ENCODE peak calls at places on chromosome 21, in nine cellular contexts. One of them, this sample, is unnamed.

GRCh38 chr21:17343055-17343454 is 169.8 kb upstream of the CXADR start:
- DNase-seq in GM23338: peak
- DNase-seq in A673: peak
- DNase-seq in DND-41: peak
- DNase-seq in pancreas: no peak
- DNase-seq in hepatocyte: peak
- DNase-seq in cardiac muscle cell: peak
- DNase-seq in thyroid gland: no peak
- DNase-seq in heart right ventricle: no peak
- DNase-seq in this sample: no peak

GRCh38 chr21:33075596-33076195 is 5.8 kb downstream of the OLIG1 start:
- DNase-seq in A673: no peak
- DNase-seq in GM23338: peak
- DNase-seq in cardiac muscle cell: no peak
- DNase-seq in hepatocyte: peak
- DNase-seq in heart right ventricle: no peak
- DNase-seq in pancreas: no peak
- DNase-seq in thyroid gland: no peak
- DNase-seq in DND-41: no peak
- DNase-seq in this sample: no peak

GRCh38 chr21:37564341-37564923 is 197.9 kb downstream of the DYRK1A start:
- DNase-seq in cardiac muscle cell: peak
- DNase-seq in heart right ventricle: peak
- DNase-seq in GM23338: peak
- DNase-seq in A673: peak
- DNase-seq in pancreas: peak
- DNase-seq in hepatocyte: peak
- DNase-seq in thyroid gland: peak
- DNase-seq in DND-41: peak
- DNase-seq in this sample: peak

GRCh38 chr21:32412998-32413504 is 545 bp downstream of the EVA1C start:
- DNase-seq in A673: peak
- DNase-seq in pancreas: peak
- DNase-seq in cardiac muscle cell: peak
- DNase-seq in hepatocyte: no peak
- DNase-seq in thyroid gland: peak
- DNase-seq in DND-41: no peak
- DNase-seq in heart right ventricle: peak
- DNase-seq in GM23338: peak
- DNase-seq in this sample: no peak

GRCh38 chr21:14120091-14120734 is 90.5 kb downstream of the LIPI start:
- DNase-seq in thyroid gland: peak
- DNase-seq in pancreas: peak
- DNase-seq in A673: peak
- DNase-seq in DND-41: no peak
- DNase-seq in heart right ventricle: peak
- DNase-seq in hepatocyte: peak
- DNase-seq in GM23338: peak
- DNase-seq in cardiac muscle cell: no peak
- DNase-seq in this sample: no peak

GRCh38 chr21:15192243-15192642 is 127.4 kb upstream of the NRIP1 start:
- DNase-seq in GM23338: no peak
- DNase-seq in pancreas: no peak
- DNase-seq in A673: peak
- DNase-seq in heart right ventricle: no peak
- DNase-seq in DND-41: no peak
- DNase-seq in cardiac muscle cell: peak
- DNase-seq in hepatocyte: peak
- DNase-seq in thyroid gland: no peak
- DNase-seq in this sample: no peak

GRCh38 chr21:25170681-25171080 is 436.6 kb downstream of the MRPL39 start:
- DNase-seq in DND-41: no peak
- DNase-seq in GM23338: no peak
- DNase-seq in A673: no peak
- DNase-seq in heart right ventricle: no peak
- DNase-seq in cardiac muscle cell: no peak
- DNase-seq in thyroid gland: no peak
- DNase-seq in pancreas: no peak
- DNase-seq in hepatocyte: no peak
- DNase-seq in this sample: no peak

GRCh38 chr21:43600642-43601397 is 58.5 kb downstream of the HSF2BP start:
- DNase-seq in cardiac muscle cell: peak
- DNase-seq in pancreas: no peak
- DNase-seq in heart right ventricle: no peak
- DNase-seq in DND-41: no peak
- DNase-seq in thyroid gland: no peak
- DNase-seq in GM23338: no peak
- DNase-seq in A673: no peak
- DNase-seq in hepatocyte: peak
- DNase-seq in this sample: no peak

GRCh38 chr21:30194701-30195299 is 21.1 kb downstream of the CLDN8 start:
- DNase-seq in DND-41: peak
- DNase-seq in hepatocyte: peak
- DNase-seq in thyroid gland: no peak
- DNase-seq in GM23338: peak
- DNase-seq in cardiac muscle cell: peak
- DNase-seq in pancreas: no peak
- DNase-seq in heart right ventricle: no peak
- DNase-seq in A673: peak
- DNase-seq in this sample: no peak

GRCh38 chr21:40531016-40531415 is 315.9 kb downstream of the DSCAM start:
- DNase-seq in hepatocyte: no peak
- DNase-seq in A673: no peak
- DNase-seq in cardiac muscle cell: no peak
- DNase-seq in pancreas: no peak
- DNase-seq in DND-41: no peak
- DNase-seq in GM23338: no peak
- DNase-seq in thyroid gland: no peak
- DNase-seq in heart right ventricle: no peak
- DNase-seq in this sample: no peak

GRCh38 chr21:26513212-26513611 is 59.9 kb downstream of the CYYR1 start:
- DNase-seq in GM23338: no peak
- DNase-seq in DND-41: no peak
- DNase-seq in A673: peak
- DNase-seq in pancreas: no peak
- DNase-seq in heart right ventricle: peak
- DNase-seq in hepatocyte: no peak
- DNase-seq in cardiac muscle cell: peak
- DNase-seq in thyroid gland: no peak
- DNase-seq in this sample: no peak

GRCh38 chr21:46151989-46152938 is 3.1 kb downstream of the FTCD start:
- DNase-seq in thyroid gland: peak
- DNase-seq in heart right ventricle: no peak
- DNase-seq in GM23338: no peak
- DNase-seq in cardiac muscle cell: no peak
- DNase-seq in DND-41: no peak
- DNase-seq in hepatocyte: no peak
- DNase-seq in A673: no peak
- DNase-seq in pancreas: peak
- DNase-seq in this sample: no peak

DNA sequence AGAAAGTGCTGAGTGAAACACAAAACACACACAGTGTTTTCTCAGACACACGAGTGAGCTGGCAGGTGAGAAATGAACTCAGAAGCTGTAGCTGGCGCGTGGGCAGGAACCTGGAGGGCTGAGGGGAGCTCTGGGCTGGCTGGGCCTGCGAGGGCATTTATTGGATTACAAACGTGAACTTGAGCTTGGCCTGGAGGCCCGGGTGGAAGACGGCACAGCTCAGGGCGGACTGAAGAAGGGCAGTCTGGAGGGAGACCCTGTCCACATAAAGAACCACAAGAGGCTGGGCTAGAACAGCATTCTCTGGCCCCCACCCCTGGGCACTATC is 52.1 kb upstream of the ADARB1 start:
- DNase-seq in GM23338: no peak
- DNase-seq in cardiac muscle cell: no peak
- DNase-seq in heart right ventricle: no peak
- DNase-seq in thyroid gland: no peak
- DNase-seq in pancreas: no peak
- DNase-seq in hepatocyte: peak
- DNase-seq in DND-41: no peak
- DNase-seq in A673: no peak
- DNase-seq in this sample: no peak
- TF ChIP-seq CTCF in GM23338: no peak
- TF ChIP-seq CTCF in cardiac muscle cell: no peak
- TF ChIP-seq CTCF in heart right ventricle: no peak
- TF ChIP-seq CTCF in thyroid gland: no peak
- TF ChIP-seq CTCF in pancreas: no peak
- TF ChIP-seq CTCF in hepatocyte: no peak
- TF ChIP-seq CTCF in DND-41: no peak
- TF ChIP-seq CTCF in A673: no peak
- TF ChIP-seq CTCF in this sample: no peak

DNA sequence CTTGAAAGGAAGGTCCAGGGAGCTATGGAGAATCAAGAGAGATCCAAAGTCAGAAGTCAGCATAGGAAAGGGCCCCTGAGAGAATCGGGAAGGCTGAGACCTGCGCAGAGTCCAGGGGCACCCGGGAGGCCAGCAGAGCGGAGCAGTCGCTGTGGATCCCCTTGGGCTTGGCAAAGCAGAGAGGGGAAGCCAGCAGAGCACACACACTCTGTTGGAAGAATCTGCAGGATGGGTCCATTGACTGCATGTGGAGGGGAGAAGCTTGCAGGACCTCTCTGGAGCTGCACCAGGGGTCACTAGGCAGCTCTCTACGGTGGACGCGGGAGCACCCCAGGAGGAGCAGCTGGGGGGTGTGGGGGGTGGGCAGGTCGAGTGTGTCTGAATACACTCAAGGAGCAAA is 6.4 kb downstream of the RIPK4 start:
- DNase-seq in heart right ventricle: no peak
- DNase-seq in pancreas: no peak
- DNase-seq in thyroid gland: no peak
- DNase-seq in DND-41: no peak
- DNase-seq in GM23338: no peak
- DNase-seq in cardiac muscle cell: no peak
- DNase-seq in A673: no peak
- DNase-seq in hepatocyte: no peak
- DNase-seq in this sample: no peak
- H3K27ac ChIP-seq in heart right ventricle: no peak
- H3K27ac ChIP-seq in pancreas: no peak
- H3K27ac ChIP-seq in thyroid gland: no peak
- H3K27ac ChIP-seq in DND-41: peak
- H3K27ac ChIP-seq in GM23338: no peak
- H3K27ac ChIP-seq in cardiac muscle cell: no peak
- H3K27ac ChIP-seq in A673: peak
- H3K27ac ChIP-seq in hepatocyte: no peak
- H3K27ac ChIP-seq in this sample: no peak

DNA sequence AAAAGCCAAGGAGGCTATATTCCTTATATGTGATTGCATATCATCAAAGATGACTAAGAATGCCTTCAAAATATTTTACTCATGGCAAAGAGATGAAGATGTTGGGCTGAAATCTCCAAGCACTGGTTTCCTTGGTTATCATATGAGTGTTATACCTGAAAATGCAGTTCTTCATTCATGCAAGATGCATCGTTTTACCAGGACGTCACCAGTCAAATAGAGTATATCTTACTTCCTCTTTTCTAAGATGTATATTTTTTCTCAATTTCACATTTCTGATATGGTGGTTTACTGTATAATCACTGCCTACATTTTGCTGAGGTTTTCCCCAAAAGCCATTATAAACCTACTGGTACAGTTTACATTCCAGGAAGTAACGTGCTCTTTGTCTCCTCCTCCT is 1085.7 kb downstream of the NCAM2 start:
- DNase-seq in GM23338: no peak
- DNase-seq in pancreas: no peak
- DNase-seq in thyroid gland: no peak
- DNase-seq in DND-41: no peak
- DNase-seq in hepatocyte: no peak
- DNase-seq in cardiac muscle cell: no peak
- DNase-seq in heart right ventricle: no peak
- DNase-seq in A673: no peak
- DNase-seq in this sample: no peak
- TF ChIP-seq CTCF in GM23338: no peak
- TF ChIP-seq CTCF in pancreas: no peak
- TF ChIP-seq CTCF in thyroid gland: no peak
- TF ChIP-seq CTCF in DND-41: no peak
- TF ChIP-seq CTCF in hepatocyte: no peak
- TF ChIP-seq CTCF in cardiac muscle cell: no peak
- TF ChIP-seq CTCF in heart right ventricle: no peak
- TF ChIP-seq CTCF in A673: no peak
- TF ChIP-seq CTCF in this sample: no peak

DNA sequence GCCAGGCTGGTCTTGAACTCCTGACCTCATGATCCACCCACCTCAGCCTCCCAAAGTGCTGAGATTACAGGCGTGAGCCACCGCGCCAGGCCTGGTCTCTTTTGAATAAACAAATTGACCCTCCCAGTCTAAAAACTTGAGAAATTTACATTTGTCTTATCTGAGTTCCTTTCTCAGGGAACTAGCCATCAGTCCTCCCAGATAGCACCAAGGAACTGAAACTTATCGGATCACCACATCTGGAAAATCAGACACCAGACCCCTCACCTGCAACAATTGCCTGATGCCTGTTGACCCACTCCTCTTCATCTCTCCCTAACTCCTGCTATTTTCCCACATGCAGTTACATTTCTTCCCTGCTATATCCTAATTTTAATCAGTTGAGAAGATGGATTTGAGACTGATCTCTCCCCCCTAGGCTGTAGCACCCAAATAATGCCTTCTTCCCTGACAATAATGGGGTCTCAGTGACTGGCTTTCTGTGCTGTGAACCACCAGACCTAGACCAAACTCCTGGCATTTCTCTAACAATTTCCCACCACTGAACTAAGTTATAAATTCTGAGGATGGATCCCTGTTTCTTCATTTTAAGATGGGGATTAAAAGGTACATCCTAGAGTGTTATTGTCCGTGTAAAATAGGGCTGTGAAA is 951 bp upstream of the CBR1 start:
- DNase-seq in hepatocyte: no peak
- DNase-seq in thyroid gland: no peak
- DNase-seq in DND-41: no peak
- DNase-seq in heart right ventricle: no peak
- DNase-seq in cardiac muscle cell: no peak
- DNase-seq in A673: no peak
- DNase-seq in pancreas: no peak
- DNase-seq in GM23338: no peak
- DNase-seq in this sample: no peak
- H3K27ac ChIP-seq in hepatocyte: peak
- H3K27ac ChIP-seq in thyroid gland: peak
- H3K27ac ChIP-seq in DND-41: no peak
- H3K27ac ChIP-seq in heart right ventricle: peak
- H3K27ac ChIP-seq in cardiac muscle cell: no peak
- H3K27ac ChIP-seq in A673: peak
- H3K27ac ChIP-seq in pancreas: peak
- H3K27ac ChIP-seq in GM23338: no peak
- H3K27ac ChIP-seq in this sample: no peak